ENCODE peak calls at places on chromosomes 3 and 15, in seven cellular contexts. S, P, D, X, K, Z and O are unnamed samples.
A peak's percentile ranks its signal among the peaks of the same experiment; 100 is the strongest.

GRCh38 chr3:24364359-24364758 is 130.3 kb downstream of the THRB start:
- DNase-seq in X (no peak), S (no peak), P (no peak), Z (no peak), D (no peak), K (no peak), O (no peak)

GRCh38 chr15:75640483-75641175 is 605 bp upstream of the IMP3 start:
- DNase-seq in X (peak; percentile 69), Z (no peak), P (peak; percentile 85), D (peak; percentile 80), K (no peak), S (no peak), O (peak; percentile 53)

GRCh38 chr15:75577401-75578205 is 1.5 kb downstream of the PTPN9 start:
- DNase-seq in K (no peak), X (peak; percentile 40), Z (no peak), D (no peak), P (no peak), S (no peak), O (peak; percentile 55)

GRCh38 chr3:74787008-74787407 is 172.5 kb upstream of the CNTN3 start:
- DNase-seq in Z (no peak), K (no peak), S (no peak), D (no peak), P (no peak), X (no peak), O (no peak)

GRCh38 chr15:93300796-93301195 is 211.8 kb upstream of the RGMA start:
- DNase-seq in P (no peak), S (no peak), Z (no peak), K (no peak), D (no peak), X (no peak), O (no peak)

GRCh38 chr15:59388670-59389069 is 16.0 kb upstream of the MYO1E start:
- DNase-seq in Z (no peak), X (no peak), S (no peak), K (no peak), D (no peak), P (no peak), O (peak; percentile 73)

GRCh38 chr3:47301456-47301855 is 18.7 kb downstream of the KLHL18 start:
- DNase-seq in S (no peak), X (no peak), P (no peak), K (no peak), Z (no peak), D (no peak), O (no peak)

GRCh38 chr15:57667171-57667924 is 39.2 kb upstream of the POLR2M start:
- DNase-seq in D (no peak), Z (peak; percentile 38), P (no peak), S (peak; percentile 79), K (no peak), X (no peak), O (peak; percentile 70)

GRCh38 chr3:88809993-88810392 is 297.4 kb upstream of the EPHA3 start:
- DNase-seq in Z (no peak), S (no peak), K (no peak), D (no peak), X (no peak), P (no peak), O (no peak)

GRCh38 chr3:69504232-69504631 is 118.3 kb upstream of the FRMD4B start:
- DNase-seq in P (no peak), X (no peak), Z (no peak), K (no peak), D (no peak), S (no peak), O (peak; percentile 28)

GRCh38 chr3:190696777-190697501 is 165.6 kb downstream of the GMNC start:
- DNase-seq in K (no peak), Z (no peak), D (no peak), X (no peak), S (peak; percentile 7), P (no peak), O (peak; percentile 68)

GRCh38 chr3:61927332-61927731 is 366.0 kb downstream of the PTPRG start:
- DNase-seq in S (peak; percentile 94), Z (peak; percentile 90), P (no peak), K (no peak), D (no peak), X (no peak), O (peak; percentile 42)

GRCh38 chr15:58043192-58043903 is 22.2 kb downstream of the ALDH1A2 start:
- DNase-seq in X (peak; percentile 81), D (no peak), P (no peak), Z (peak; percentile 2), K (peak; percentile 43), S (no peak), O (peak; percentile 44)

GRCh38 chr3:96631050-96631449 is 183.3 kb upstream of the EPHA6 start:
- DNase-seq in P (no peak), S (no peak), Z (no peak), X (no peak), D (no peak), K (no peak), O (no peak)

GRCh38 chr3:195458188-195458800 is 15.5 kb upstream of the ACAP2 start:
- DNase-seq in D (no peak), Z (no peak), S (no peak), P (no peak), X (no peak), K (no peak), O (peak; percentile 51)

GRCh38 chr15:75712668-75713337 is at the start of gene CSPG4:
- DNase-seq in D (no peak), X (no peak), S (no peak), Z (no peak), P (peak; percentile 82), K (peak; percentile 81), O (peak; percentile 70)

GRCh38 chr3:48402281-48402732 is 27.6 kb downstream of the PLXNB1 start:
- DNase-seq in S (peak; percentile 46), Z (peak; percentile 67), K (no peak), P (peak; percentile 75), X (peak; percentile 82), D (peak; percentile 95), O (peak; percentile 77)

GRCh38 chr3:161423911-161424522 is 52.7 kb upstream of the SPTSSB start:
- DNase-seq in S (peak; percentile 25), X (no peak), K (no peak), Z (no peak), P (no peak), D (no peak), O (peak; percentile 41)

DNA sequence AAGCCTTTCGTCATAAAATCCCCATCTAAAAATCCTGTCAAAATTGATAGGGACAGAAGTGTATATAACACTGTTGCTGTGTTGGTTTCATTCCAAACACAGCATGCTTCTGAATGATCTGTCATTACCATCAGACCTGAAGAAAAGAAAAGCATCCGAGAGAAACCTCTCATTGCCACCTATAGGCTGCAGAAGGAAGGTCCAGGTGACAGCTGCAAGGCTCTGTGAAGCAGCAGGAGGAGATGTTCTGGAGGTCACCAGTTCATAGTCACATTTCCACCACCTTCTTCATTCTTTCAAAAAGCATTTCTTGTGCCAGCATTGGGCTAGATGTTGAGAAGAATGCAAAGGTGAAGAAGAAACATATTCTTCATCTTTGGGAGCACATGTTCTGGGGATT is 503.7 kb upstream of the NR2F2 start:
- DNase-seq in K (no peak), P (no peak), X (no peak), S (no peak), Z (no peak), D (no peak), O (no peak)
- TF ChIP-seq CTCF in K (no peak), P (no peak), X (no peak), S (peak; percentile 4), Z (no peak), D (peak; percentile 55), O (peak; percentile 15)

GRCh38 chr3:3631114-3631513 is 168.1 kb upstream of the LRRN1 start:
- DNase-seq in D (no peak), K (no peak), Z (no peak), X (no peak), P (no peak), S (no peak), O (no peak)
- TF ChIP-seq CTCF in D (no peak), K (no peak), Z (no peak), X (no peak), P (no peak), S (no peak), O (no peak)

GRCh38 chr3:184749168-184749744 is 37.4 kb upstream of the MAGEF1 start:
- DNase-seq in P (no peak), K (no peak), Z (no peak), X (no peak), S (no peak), D (no peak), O (no peak)

GRCh38 chr3:184750684-184751083 is 38.8 kb upstream of the MAGEF1 start:
- DNase-seq in K (no peak), S (no peak), X (no peak), P (no peak), D (no peak), Z (no peak), O (no peak)

GRCh38 chr3:184751204-184751809 is 39.4 kb upstream of the MAGEF1 start:
- DNase-seq in K (no peak), P (no peak), S (no peak), X (no peak), D (no peak), Z (no peak), O (peak; percentile 47)

GRCh38 chr3:184746131-184747120 is 34.6 kb upstream of the MAGEF1 start:
- DNase-seq in X (peak; percentile 26), S (no peak), Z (no peak), P (no peak), D (peak; percentile 15), K (no peak), O (no peak)

DNA sequence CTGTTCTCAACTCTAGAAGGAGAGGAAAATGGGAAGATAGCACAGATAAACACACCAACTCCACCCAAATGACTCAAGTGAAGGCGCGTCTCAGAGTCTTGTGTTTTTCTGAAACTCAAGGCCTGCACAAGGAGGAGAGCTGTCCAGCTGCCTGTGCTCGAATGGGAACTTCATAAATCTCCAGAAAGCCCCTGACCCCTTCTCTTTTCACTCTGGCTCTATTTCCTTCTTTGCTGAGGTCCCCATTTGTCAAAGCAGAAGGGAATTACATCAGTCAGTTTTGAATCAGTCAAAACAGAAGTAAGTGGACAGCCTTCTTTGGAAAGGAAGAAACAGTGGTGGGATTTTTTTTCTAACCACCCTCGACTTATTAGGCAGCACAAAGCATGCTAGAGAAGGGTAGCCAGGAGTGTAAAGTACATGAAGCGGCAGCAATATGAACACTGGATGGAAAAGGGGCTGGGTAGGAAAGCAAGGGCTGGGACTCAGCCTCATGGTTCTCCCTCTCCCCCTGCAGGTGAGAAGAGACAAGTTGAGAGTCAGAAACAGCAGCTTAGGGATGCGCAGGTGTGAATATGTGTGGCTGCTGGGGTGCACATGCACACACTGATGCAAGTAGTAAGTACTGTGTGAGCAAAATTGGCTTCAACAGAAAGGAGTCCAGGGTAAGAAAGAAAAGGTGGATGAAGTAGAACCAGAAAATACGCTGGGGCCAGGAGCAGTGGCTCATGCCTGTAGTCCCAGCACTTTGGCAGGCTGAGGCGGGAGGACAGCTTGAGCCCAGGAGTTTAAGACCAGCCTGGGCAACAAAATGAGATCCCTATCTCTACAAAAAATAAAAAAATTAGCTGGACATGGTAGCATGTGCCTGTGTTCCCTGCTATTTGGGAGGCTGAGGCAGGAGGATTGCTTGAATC is 36.6 kb upstream of the MAGEF1 start:
- DNase-seq in K (no peak), Z (no peak), X (no peak), S (no peak), P (no peak), D (no peak), O (no peak)
- TF ChIP-seq CTCF in K (peak; percentile 45), Z (peak; percentile 26), X (peak; percentile 44), S (peak; percentile 35), P (no peak), D (peak; percentile 81), O (peak; percentile 35)

DNA sequence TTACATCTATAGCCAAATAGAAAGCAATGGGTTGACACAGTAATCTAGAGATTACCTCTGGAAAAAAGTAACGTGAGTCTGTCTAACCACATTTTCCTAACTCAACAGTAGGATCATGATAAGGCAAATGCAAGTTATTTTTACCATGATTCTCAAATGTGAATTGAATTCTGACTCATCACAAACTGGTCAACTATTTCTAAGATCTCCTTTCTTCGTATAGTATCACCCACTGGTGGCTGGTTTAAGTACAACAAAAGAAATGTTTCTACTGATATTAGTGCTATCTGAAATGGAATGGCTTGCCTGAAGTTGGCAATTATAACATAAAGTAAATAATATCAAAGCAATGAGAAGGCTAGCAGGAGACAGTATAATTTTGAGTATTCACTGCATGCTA is 102.2 kb downstream of the ABI3BP start:
- DNase-seq in Z (no peak), S (no peak), D (no peak), P (no peak), X (no peak), K (no peak), O (peak; percentile 36)
- TF ChIP-seq CTCF in Z (peak; percentile 11), S (no peak), D (peak; percentile 45), P (peak; percentile 32), X (peak; percentile 16), K (no peak), O (peak; percentile 49)